ENCODE peak calls at places on chromosomes 5 and 9, in seven cellular contexts. One of them, this sample, is unnamed.

GRCh38 chr5:55258339-55258738 is 24.9 kb upstream of the CCNO start:
- DNase-seq in SK-N-SH: no peak
- DNase-seq in GM23248: no peak
- DNase-seq in OCI-LY7: no peak
- DNase-seq in hepatocyte: no peak
- DNase-seq in GM23338: no peak
- DNase-seq in HCT116: no peak
- DNase-seq in this sample: no peak

GRCh38 chr9:90969021-90969675 is 167.5 kb downstream of the SYK start:
- DNase-seq in SK-N-SH: no peak
- DNase-seq in GM23248: no peak
- DNase-seq in OCI-LY7: no peak
- DNase-seq in hepatocyte: no peak
- DNase-seq in GM23338: no peak
- DNase-seq in HCT116: no peak
- DNase-seq in this sample: no peak

GRCh38 chr5:119036101-119036762 is 34.7 kb upstream of the DMXL1 start:
- DNase-seq in SK-N-SH: no peak
- DNase-seq in GM23248: peak; percentile 94
- DNase-seq in OCI-LY7: no peak
- DNase-seq in hepatocyte: peak; percentile 17
- DNase-seq in GM23338: no peak
- DNase-seq in HCT116: peak; percentile 65
- DNase-seq in this sample: peak; percentile 78

GRCh38 chr9:21434202-21435014 is 5.8 kb upstream of the IFNA1 start:
- DNase-seq in SK-N-SH: peak; percentile 16
- DNase-seq in GM23248: peak; percentile 93
- DNase-seq in OCI-LY7: peak; percentile 57
- DNase-seq in hepatocyte: peak; percentile 76
- DNase-seq in GM23338: peak; percentile 92
- DNase-seq in HCT116: peak; percentile 63
- DNase-seq in this sample: peak; percentile 83

GRCh38 chr9:106025449-106025848 is 331.1 kb downstream of the TMEM38B start:
- DNase-seq in SK-N-SH: no peak
- DNase-seq in GM23248: no peak
- DNase-seq in OCI-LY7: no peak
- DNase-seq in hepatocyte: peak; percentile 65
- DNase-seq in GM23338: peak; percentile 36
- DNase-seq in HCT116: no peak
- DNase-seq in this sample: no peak

GRCh38 chr5:91042856-91043255 is 340.3 kb downstream of the ARRDC3 start:
- DNase-seq in SK-N-SH: no peak
- DNase-seq in GM23248: no peak
- DNase-seq in OCI-LY7: no peak
- DNase-seq in hepatocyte: no peak
- DNase-seq in GM23338: no peak
- DNase-seq in HCT116: no peak
- DNase-seq in this sample: peak; percentile 48

GRCh38 chr5:93378073-93378472 is 202.9 kb downstream of the NR2F1-AS1 start:
- DNase-seq in SK-N-SH: no peak
- DNase-seq in GM23248: peak; percentile 52
- DNase-seq in OCI-LY7: no peak
- DNase-seq in hepatocyte: no peak
- DNase-seq in GM23338: peak; percentile 33
- DNase-seq in HCT116: no peak
- DNase-seq in this sample: peak; percentile 74

GRCh38 chr5:71939452-71939932 is 167.8 kb upstream of the MAP1B start:
- DNase-seq in SK-N-SH: peak; percentile 22
- DNase-seq in GM23248: peak; percentile 49
- DNase-seq in OCI-LY7: no peak
- DNase-seq in hepatocyte: no peak
- DNase-seq in GM23338: no peak
- DNase-seq in HCT116: no peak
- DNase-seq in this sample: no peak

GRCh38 chr9:12544700-12545099 is 148.5 kb upstream of the TYRP1 start:
- DNase-seq in SK-N-SH: no peak
- DNase-seq in GM23248: no peak
- DNase-seq in OCI-LY7: no peak
- DNase-seq in hepatocyte: no peak
- DNase-seq in GM23338: no peak
- DNase-seq in HCT116: no peak
- DNase-seq in this sample: no peak

GRCh38 chr9:132562313-132562588 is 20.2 kb upstream of the BARHL1 start:
- DNase-seq in SK-N-SH: no peak
- DNase-seq in GM23248: no peak
- DNase-seq in OCI-LY7: no peak
- DNase-seq in hepatocyte: no peak
- DNase-seq in GM23338: no peak
- DNase-seq in HCT116: no peak
- DNase-seq in this sample: no peak

GRCh38 chr5:76099286-76099702 is 16.1 kb downstream of the SV2C start:
- DNase-seq in SK-N-SH: no peak
- DNase-seq in GM23248: no peak
- DNase-seq in OCI-LY7: peak; percentile 31
- DNase-seq in hepatocyte: no peak
- DNase-seq in GM23338: no peak
- DNase-seq in HCT116: no peak
- DNase-seq in this sample: no peak

GRCh38 chr5:98810206-98810605 is 36.7 kb downstream of the RGMB start:
- DNase-seq in SK-N-SH: no peak
- DNase-seq in GM23248: no peak
- DNase-seq in OCI-LY7: no peak
- DNase-seq in hepatocyte: no peak
- DNase-seq in GM23338: no peak
- DNase-seq in HCT116: no peak
- DNase-seq in this sample: no peak

GRCh38 chr5:151051066-151051930 is 29.5 kb downstream of the TNIP1 start:
- DNase-seq in SK-N-SH: peak; percentile 86
- DNase-seq in GM23248: peak; percentile 81
- DNase-seq in OCI-LY7: peak; percentile 87
- DNase-seq in hepatocyte: peak; percentile 88
- DNase-seq in GM23338: peak; percentile 94
- DNase-seq in HCT116: peak; percentile 56
- DNase-seq in this sample: peak; percentile 84

GRCh38 chr5:126525630-126526245 is 69.3 kb downstream of the ALDH7A1 start:
- DNase-seq in SK-N-SH: no peak
- DNase-seq in GM23248: peak; percentile 50
- DNase-seq in OCI-LY7: no peak
- DNase-seq in hepatocyte: no peak
- DNase-seq in GM23338: peak; percentile 63
- DNase-seq in HCT116: peak; percentile 12
- DNase-seq in this sample: no peak

GRCh38 chr5:171157233-171157632 is 151.8 kb upstream of the TLX3 start:
- DNase-seq in SK-N-SH: no peak
- DNase-seq in GM23248: no peak
- DNase-seq in OCI-LY7: no peak
- DNase-seq in hepatocyte: no peak
- DNase-seq in GM23338: no peak
- DNase-seq in HCT116: no peak
- DNase-seq in this sample: no peak

GRCh38 chr9:89555426-89556375 is 49.1 kb upstream of the GADD45G start:
- DNase-seq in SK-N-SH: no peak
- DNase-seq in GM23248: no peak
- DNase-seq in OCI-LY7: peak; percentile 81
- DNase-seq in hepatocyte: no peak
- DNase-seq in GM23338: no peak
- DNase-seq in HCT116: no peak
- DNase-seq in this sample: no peak

GRCh38 chr5:90888511-90889324 is 330.1 kb downstream of the ADGRV1 start:
- DNase-seq in SK-N-SH: no peak
- DNase-seq in GM23248: peak; percentile 40
- DNase-seq in OCI-LY7: no peak
- DNase-seq in hepatocyte: no peak
- DNase-seq in GM23338: no peak
- DNase-seq in HCT116: no peak
- DNase-seq in this sample: peak; percentile 93

GRCh38 chr9:127451681-127452480 is 571 bp downstream of the LRSAM1 start:
- DNase-seq in SK-N-SH: peak; percentile 81
- DNase-seq in GM23248: peak; percentile 81
- DNase-seq in OCI-LY7: peak; percentile 75
- DNase-seq in hepatocyte: peak; percentile 72
- DNase-seq in GM23338: peak; percentile 70
- DNase-seq in HCT116: no peak
- DNase-seq in this sample: peak; percentile 53

GRCh38 chr9:90927496-90927895 is 125.9 kb downstream of the SYK start:
- DNase-seq in SK-N-SH: no peak
- DNase-seq in GM23248: no peak
- DNase-seq in OCI-LY7: no peak
- DNase-seq in hepatocyte: no peak
- DNase-seq in GM23338: no peak
- DNase-seq in HCT116: no peak
- DNase-seq in this sample: peak; percentile 22

GRCh38 chr5:134577022-134577795 is 51.7 kb downstream of the JADE2 start:
- DNase-seq in SK-N-SH: peak; percentile 48
- DNase-seq in GM23248: peak; percentile 89
- DNase-seq in OCI-LY7: no peak
- DNase-seq in hepatocyte: peak; percentile 50
- DNase-seq in GM23338: no peak
- DNase-seq in HCT116: no peak
- DNase-seq in this sample: peak; percentile 34

GRCh38 chr5:378301-378891 is 56.9 kb downstream of the AHRR start:
- DNase-seq in SK-N-SH: peak; percentile 4
- DNase-seq in GM23248: peak; percentile 75
- DNase-seq in OCI-LY7: no peak
- DNase-seq in hepatocyte: no peak
- DNase-seq in GM23338: no peak
- DNase-seq in HCT116: no peak
- DNase-seq in this sample: peak; percentile 20

GRCh38 chr5:151095341-151096000 is 14.6 kb upstream of the TNIP1 start:
- DNase-seq in SK-N-SH: peak; percentile 36
- DNase-seq in GM23248: peak; percentile 19
- DNase-seq in OCI-LY7: no peak
- DNase-seq in hepatocyte: peak; percentile 72
- DNase-seq in GM23338: no peak
- DNase-seq in HCT116: no peak
- DNase-seq in this sample: no peak

GRCh38 chr5:124507688-124508087 is 238.8 kb downstream of the ZNF608 start:
- DNase-seq in SK-N-SH: no peak
- DNase-seq in GM23248: no peak
- DNase-seq in OCI-LY7: no peak
- DNase-seq in hepatocyte: no peak
- DNase-seq in GM23338: no peak
- DNase-seq in HCT116: no peak
- DNase-seq in this sample: no peak

GRCh38 chr5:139658928-139659667 is 10.9 kb downstream of the CXXC5 start:
- DNase-seq in SK-N-SH: no peak
- DNase-seq in GM23248: peak; percentile 91
- DNase-seq in OCI-LY7: no peak
- DNase-seq in hepatocyte: peak; percentile 76
- DNase-seq in GM23338: peak; percentile 57
- DNase-seq in HCT116: no peak
- DNase-seq in this sample: peak; percentile 33

GRCh38 chr9:90517103-90517502 is 125.5 kb downstream of the DIRAS2 start:
- DNase-seq in SK-N-SH: no peak
- DNase-seq in GM23248: no peak
- DNase-seq in OCI-LY7: no peak
- DNase-seq in hepatocyte: peak; percentile 35
- DNase-seq in GM23338: peak; percentile 37
- DNase-seq in HCT116: no peak
- DNase-seq in this sample: peak; percentile 64

GRCh38 chr5:7622498-7622897 is 226.6 kb downstream of the ADCY2 start:
- DNase-seq in SK-N-SH: no peak
- DNase-seq in GM23248: no peak
- DNase-seq in OCI-LY7: no peak
- DNase-seq in hepatocyte: no peak
- DNase-seq in GM23338: no peak
- DNase-seq in HCT116: no peak
- DNase-seq in this sample: no peak
- TF ChIP-seq EZH2phosphoT487 in SK-N-SH: no peak
- TF ChIP-seq EZH2phosphoT487 in GM23248: no peak
- TF ChIP-seq EZH2phosphoT487 in OCI-LY7: no peak
- TF ChIP-seq EZH2phosphoT487 in hepatocyte: no peak
- TF ChIP-seq EZH2phosphoT487 in GM23338: no peak
- TF ChIP-seq EZH2phosphoT487 in HCT116: no peak
- TF ChIP-seq EZH2phosphoT487 in this sample: no peak

DNA sequence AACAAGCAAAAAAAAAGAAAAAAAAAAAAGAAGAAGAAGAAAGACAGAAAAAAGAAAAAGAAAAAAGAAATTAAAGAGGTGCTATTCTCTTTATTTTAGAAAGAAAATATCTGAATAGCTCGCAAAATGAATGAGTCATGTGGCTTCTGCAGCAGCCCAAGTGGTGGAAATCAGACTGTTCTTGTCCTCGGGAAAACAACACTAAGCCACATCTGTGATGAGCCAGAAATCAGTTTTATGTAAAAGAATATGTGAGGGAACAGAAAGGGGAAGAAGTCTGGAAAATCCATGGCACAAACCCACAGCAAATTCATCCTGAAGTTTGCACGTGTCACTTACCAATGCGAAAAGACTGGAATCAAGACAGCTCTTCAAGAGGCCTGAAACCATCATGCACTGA is 118.7 kb upstream of the GAS1 start:
- DNase-seq in SK-N-SH: no peak
- DNase-seq in GM23248: peak; percentile 73
- DNase-seq in OCI-LY7: no peak
- DNase-seq in hepatocyte: no peak
- DNase-seq in GM23338: no peak
- DNase-seq in HCT116: no peak
- DNase-seq in this sample: no peak
- H3K9me2 ChIP-seq in SK-N-SH: no peaks in the 10 kb centered on the region
- H3K9me2 ChIP-seq in GM23248: peaks cover 3% of the 10 kb centered on the region
- H3K9me2 ChIP-seq in OCI-LY7: no peaks in the 10 kb centered on the region
- H3K9me2 ChIP-seq in hepatocyte: no peaks in the 10 kb centered on the region
- H3K9me2 ChIP-seq in GM23338: peaks cover 13% of the 10 kb centered on the region
- H3K9me2 ChIP-seq in HCT116: no peaks in the 10 kb centered on the region
- H3K9me2 ChIP-seq in this sample: no peaks in the 10 kb centered on the region

GRCh38 chr9:112361602-112362001 is 18.3 kb upstream of the HSDL2 start:
- DNase-seq in SK-N-SH: peak; percentile 18
- DNase-seq in GM23248: peak; percentile 53
- DNase-seq in OCI-LY7: peak; percentile 68
- DNase-seq in hepatocyte: peak; percentile 69
- DNase-seq in GM23338: peak; percentile 76
- DNase-seq in HCT116: peak; percentile 33
- DNase-seq in this sample: peak; percentile 65
- TF ChIP-seq EZH2phosphoT487 in SK-N-SH: no peak
- TF ChIP-seq EZH2phosphoT487 in GM23248: no peak
- TF ChIP-seq EZH2phosphoT487 in OCI-LY7: no peak
- TF ChIP-seq EZH2phosphoT487 in hepatocyte: no peak
- TF ChIP-seq EZH2phosphoT487 in GM23338: no peak
- TF ChIP-seq EZH2phosphoT487 in HCT116: no peak
- TF ChIP-seq EZH2phosphoT487 in this sample: no peak

GRCh38 chr9:33167949-33168535 is 906 bp upstream of the B4GALT1 start:
- DNase-seq in SK-N-SH: no peak
- DNase-seq in GM23248: peak; percentile 50
- DNase-seq in OCI-LY7: peak; percentile 39
- DNase-seq in hepatocyte: peak; percentile 35
- DNase-seq in GM23338: no peak
- DNase-seq in HCT116: no peak
- DNase-seq in this sample: no peak

GRCh38 chr9:33170464-33171156 is 3.5 kb upstream of the B4GALT1 start:
- DNase-seq in SK-N-SH: peak; percentile 64
- DNase-seq in GM23248: peak; percentile 43
- DNase-seq in OCI-LY7: peak; percentile 35
- DNase-seq in hepatocyte: no peak
- DNase-seq in GM23338: peak; percentile 63
- DNase-seq in HCT116: peak; percentile 49
- DNase-seq in this sample: peak; percentile 52

GRCh38 chr9:33167084-33167948 is at the start of gene B4GALT1:
- DNase-seq in SK-N-SH: peak; percentile 98
- DNase-seq in GM23248: peak; percentile 96
- DNase-seq in OCI-LY7: peak; percentile 95
- DNase-seq in hepatocyte: peak; percentile 96
- DNase-seq in GM23338: peak; percentile 87
- DNase-seq in HCT116: peak; percentile 41
- DNase-seq in this sample: peak; percentile 86

GRCh38 chr9:33166263-33167083 is 663 bp downstream of the B4GALT1 start:
- DNase-seq in SK-N-SH: peak; percentile 82
- DNase-seq in GM23248: peak; percentile 77
- DNase-seq in OCI-LY7: peak; percentile 35
- DNase-seq in hepatocyte: peak; percentile 72
- DNase-seq in GM23338: peak; percentile 44
- DNase-seq in HCT116: no peak
- DNase-seq in this sample: no peak

GRCh38 chr9:33168941-33169544 is 1.9 kb upstream of the B4GALT1 start:
- DNase-seq in SK-N-SH: no peak
- DNase-seq in GM23248: no peak
- DNase-seq in OCI-LY7: no peak
- DNase-seq in hepatocyte: no peak
- DNase-seq in GM23338: no peak
- DNase-seq in HCT116: no peak
- DNase-seq in this sample: no peak
- H3K9me2 ChIP-seq in SK-N-SH: no peaks in the 10 kb centered on the region
- H3K9me2 ChIP-seq in GM23248: no peaks in the 10 kb centered on the region
- H3K9me2 ChIP-seq in OCI-LY7: no peaks in the 10 kb centered on the region
- H3K9me2 ChIP-seq in hepatocyte: no peaks in the 10 kb centered on the region
- H3K9me2 ChIP-seq in GM23338: no peaks in the 10 kb centered on the region
- H3K9me2 ChIP-seq in HCT116: no peaks in the 10 kb centered on the region
- H3K9me2 ChIP-seq in this sample: no peaks in the 10 kb centered on the region